ENCODE peak calls at places on chromosomes 4 and X, in five cellular contexts. E, X, G, O and W are unnamed samples.

GRCh38 chrX:136953867-136954787 is 73.6 kb upstream of the RBMX start:
- DNase-seq in X (peak), G (peak), O (peak), E (peak), W (peak)

GRCh38 chr4:158193171-158193749 is 17.0 kb upstream of the TMEM144 start:
- DNase-seq in G (peak), X (peak), E (no peak), O (no peak), W (peak)

GRCh38 chr4:89290727-89291126 is 16.9 kb downstream of the GPRIN3 start:
- DNase-seq in O (no peak), G (no peak), E (peak), X (no peak), W (no peak)

GRCh38 chr4:74109894-74110605 is 11.1 kb upstream of the CXCL2 start:
- DNase-seq in G (peak), E (no peak), O (no peak), X (peak), W (peak)

GRCh38 chrX:20217906-20218305 is 48.8 kb downstream of the RPS6KA3 start:
- DNase-seq in E (no peak), X (no peak), O (no peak), G (no peak), W (no peak)

GRCh38 chr4:75895744-75896314 is 6.4 kb downstream of the PPEF2 start:
- DNase-seq in E (peak), G (peak), O (no peak), X (peak), W (peak)

GRCh38 chr4:5024673-5025072 is 5.4 kb upstream of the CYTL1 start:
- DNase-seq in O (no peak), G (no peak), E (no peak), X (no peak), W (no peak)

GRCh38 chr4:16026155-16026761 is 57.6 kb downstream of the PROM1 start:
- DNase-seq in E (peak), O (no peak), X (peak), G (peak), W (peak)

GRCh38 chr4:85147481-85148076 is 181.1 kb upstream of the WDFY3 start:
- DNase-seq in O (no peak), X (peak), E (no peak), G (peak), W (peak)

GRCh38 chr4:152162331-152162697 is 373.6 kb downstream of the FBXW7 start:
- DNase-seq in O (no peak), X (no peak), G (no peak), E (no peak), W (no peak)

GRCh38 chr4:93731448-93731847 is 97.1 kb upstream of the ATOH1 start:
- DNase-seq in O (no peak), E (no peak), G (peak), X (no peak), W (no peak)

GRCh38 chr4:36292551-36293188 is 11.3 kb downstream of the DTHD1 start:
- DNase-seq in X (no peak), G (no peak), O (no peak), E (no peak), W (peak)

GRCh38 chr4:14918336-14918735 is 83.9 kb upstream of the CPEB2 start:
- DNase-seq in O (no peak), G (no peak), X (no peak), E (no peak), W (no peak)

GRCh38 chrX:49162620-49163019 is at the start of gene MAGIX:
- DNase-seq in X (no peak), O (no peak), G (no peak), E (no peak), W (no peak)

GRCh38 chrX:6299724-6300123 is 71.1 kb upstream of the NLGN4X start:
- DNase-seq in E (no peak), G (no peak), X (no peak), O (no peak), W (no peak)

GRCh38 chrX:1558761-1559468 is 21.9 kb upstream of the P2RY8 start:
- DNase-seq in G (no peak), O (no peak), X (no peak), E (no peak), W (no peak)

GRCh38 chr4:168722391-168722790 is 225.5 kb downstream of the PALLD start:
- DNase-seq in X (no peak), E (no peak), O (no peak), G (no peak), W (no peak)

GRCh38 chrX:14095702-14096101 is 66.0 kb upstream of the GEMIN8 start:
- DNase-seq in X (peak), G (peak), O (peak), E (peak), W (peak)

GRCh38 chr4:138972956-138973819 is 42.4 kb upstream of the NOCT start:
- DNase-seq in X (no peak), G (no peak), E (no peak), O (no peak), W (no peak)

GRCh38 chr4:186669159-186669720 is 54.4 kb downstream of the FAT1 start:
- DNase-seq in G (peak), E (no peak), X (peak), O (no peak), W (peak)

GRCh38 chr4:140427104-140427918 is at the start of gene CLGN:
- DNase-seq in O (peak), E (peak), G (peak), X (peak), W (peak)

GRCh38 chrX:17635231-17635630 is 102.1 kb upstream of the SCML1 start:
- DNase-seq in X (no peak), E (no peak), G (no peak), O (no peak), W (no peak)

GRCh38 chr4:87179751-87180150 is 40.7 kb downstream of the KLHL8 start:
- DNase-seq in G (peak), X (no peak), O (no peak), E (no peak), W (no peak)